ENCODE peak calls at places on chromosomes 7 and 10, in seven cellular contexts. N is GM12891, F is transverse colon, C is Panc1, Z is GM23338, Y is spleen, U is GM12878. B is an unnamed sample.

GRCh38 chr7:44080118-44080517 is 2.2 kb downstream of the POLM start:
- DNase-seq in C (no peak), U (no peak), N (no peak), Z (no peak), F (no peak), Y (peak; percentile 77), B (no peak)

GRCh38 chr10:100148353-100149211 is 37.2 kb downstream of the ERLIN1 start:
- DNase-seq in F (no peak), N (peak; percentile 21), Z (no peak), C (peak; percentile 51), Y (no peak), U (peak; percentile 61), B (peak; percentile 60)

GRCh38 chr7:115618676-115619075 is 411.9 kb downstream of the TFEC start:
- DNase-seq in N (no peak), Z (no peak), U (no peak), Y (no peak), F (no peak), C (no peak), B (no peak)

GRCh38 chr10:50275650-50276235 is 24.4 kb upstream of the ASAH2 start:
- DNase-seq in F (peak; percentile 43), U (peak; percentile 25), N (peak; percentile 11), Z (peak; percentile 51), Y (peak; percentile 74), C (peak; percentile 13), B (no peak)

GRCh38 chr10:11721813-11722212 is 20.4 kb upstream of the ECHDC3 start:
- DNase-seq in N (no peak), Y (no peak), Z (no peak), F (no peak), C (no peak), U (no peak), B (no peak)

GRCh38 chr10:113449151-113449695 is 103.6 kb upstream of the HABP2 start:
- DNase-seq in Y (no peak), U (no peak), Z (no peak), C (no peak), F (no peak), N (no peak), B (no peak)

GRCh38 chr7:44259547-44260457 is 59.0 kb downstream of the YKT6 start:
- DNase-seq in C (no peak), Y (no peak), F (peak; percentile 15), U (no peak), Z (no peak), N (no peak), B (no peak)

GRCh38 chr10:15857001-15857608 is 3.2 kb downstream of the MINDY3 start:
- DNase-seq in U (no peak), Y (no peak), C (no peak), Z (no peak), N (no peak), F (no peak), B (no peak)

GRCh38 chr10:12922117-12922900 is 79.2 kb downstream of the CCDC3 start:
- DNase-seq in U (no peak), C (no peak), Z (no peak), N (no peak), F (no peak), Y (no peak), B (no peak)

GRCh38 chr7:43220250-43220649 is 107.8 kb downstream of the HECW1 start:
- DNase-seq in C (no peak), N (no peak), Z (no peak), U (no peak), Y (no peak), F (no peak), B (no peak)

GRCh38 chr7:113142385-113143119 is 24.2 kb upstream of the SMIM30 start:
- DNase-seq in Z (no peak), U (peak; percentile 20), C (no peak), F (no peak), N (no peak), Y (no peak), B (no peak)

GRCh38 chr10:99920901-99921300 is 88.8 kb downstream of the DNMBP start:
- DNase-seq in Y (no peak), N (no peak), U (no peak), F (no peak), Z (no peak), C (no peak), B (no peak)

GRCh38 chr7:142802301-142802700 is 31.5 kb downstream of the PRSS2 start:
- DNase-seq in Z (no peak), F (no peak), Y (no peak), U (no peak), C (no peak), N (no peak), B (no peak)

GRCh38 chr10:79275431-79275851 is 71.8 kb upstream of the PPIF start:
- DNase-seq in U (no peak), N (no peak), Z (no peak), C (no peak), Y (no peak), F (no peak), B (no peak)

GRCh38 chr10:118332247-118332646 is 9.9 kb downstream of the FAM204A start:
- DNase-seq in N (no peak), F (no peak), Y (no peak), Z (peak; percentile 21), U (no peak), C (no peak), B (no peak)

GRCh38 chr7:6705959-6706665 is 635 bp downstream of the ZNF12 start:
- DNase-seq in N (peak; percentile 26), U (no peak), F (peak; percentile 16), Z (peak; percentile 35), C (no peak), Y (peak; percentile 91), B (no peak)

GRCh38 chr10:78407009-78407711 is 373.5 kb downstream of the RPS24 start:
- DNase-seq in Z (peak; percentile 98), U (peak; percentile 1), C (peak; percentile 75), Y (no peak), F (peak; percentile 85), N (peak; percentile 43), B (peak; percentile 90)

GRCh38 chr10:44460499-44460898 is 75.6 kb upstream of the CXCL12 start:
- DNase-seq in F (no peak), C (no peak), Y (no peak), U (no peak), N (no peak), Z (no peak), B (no peak)

GRCh38 chr10:110357252-110357780 is 52.6 kb upstream of the SMNDC1 start:
- DNase-seq in Y (peak; percentile 80), F (peak; percentile 45), N (no peak), Z (no peak), C (no peak), U (peak; percentile 62), B (peak; percentile 34)

DNA sequence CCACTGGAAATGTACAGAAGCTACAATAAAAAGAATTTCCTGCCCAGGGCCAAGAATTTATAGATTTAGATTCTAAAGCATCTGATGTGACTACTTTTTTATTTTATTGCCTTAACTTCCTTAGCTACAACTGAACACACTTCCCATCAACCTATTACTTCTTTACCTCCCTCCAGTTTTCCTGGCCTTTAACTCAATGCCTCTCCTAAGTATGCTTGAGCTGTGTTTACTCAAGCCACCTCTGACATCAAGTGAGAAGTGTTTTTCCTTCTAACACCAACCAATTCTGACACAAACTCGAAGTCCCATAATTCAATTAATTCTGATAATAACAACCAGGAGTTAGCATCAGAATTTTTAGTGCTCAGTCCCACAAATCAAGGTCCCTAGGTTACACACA is 170.0 kb downstream of the IMMP2L start:
- DNase-seq in Y (no peak), U (no peak), N (no peak), F (no peak), C (no peak), Z (no peak), B (no peak)
- TF ChIP-seq POLR2AphosphoS5 in Y (no peak), U (no peak), N (no peak), F (no peak), C (no peak), Z (no peak), B (no peak)

GRCh38 chr10:94405406-94405805 is 3.1 kb downstream of the TBC1D12 start:
- DNase-seq in F (no peak), N (no peak), U (no peak), Z (no peak), C (no peak), Y (no peak), B (no peak)

GRCh38 chr10:94402204-94403033 is at the start of gene TBC1D12:
- DNase-seq in F (peak; percentile 96), Y (peak; percentile 93), C (peak; percentile 92), Z (peak; percentile 99), U (peak; percentile 79), N (peak; percentile 59), B (peak; percentile 97)

GRCh38 chr10:94407668-94408067 is 5.3 kb downstream of the TBC1D12 start:
- DNase-seq in U (no peak), F (no peak), Y (no peak), Z (no peak), C (no peak), N (no peak), B (no peak)

GRCh38 chr10:94403823-94404228 is 1.5 kb downstream of the TBC1D12 start:
- DNase-seq in N (no peak), Y (no peak), Z (no peak), C (no peak), F (no peak), U (no peak), B (no peak)

DNA sequence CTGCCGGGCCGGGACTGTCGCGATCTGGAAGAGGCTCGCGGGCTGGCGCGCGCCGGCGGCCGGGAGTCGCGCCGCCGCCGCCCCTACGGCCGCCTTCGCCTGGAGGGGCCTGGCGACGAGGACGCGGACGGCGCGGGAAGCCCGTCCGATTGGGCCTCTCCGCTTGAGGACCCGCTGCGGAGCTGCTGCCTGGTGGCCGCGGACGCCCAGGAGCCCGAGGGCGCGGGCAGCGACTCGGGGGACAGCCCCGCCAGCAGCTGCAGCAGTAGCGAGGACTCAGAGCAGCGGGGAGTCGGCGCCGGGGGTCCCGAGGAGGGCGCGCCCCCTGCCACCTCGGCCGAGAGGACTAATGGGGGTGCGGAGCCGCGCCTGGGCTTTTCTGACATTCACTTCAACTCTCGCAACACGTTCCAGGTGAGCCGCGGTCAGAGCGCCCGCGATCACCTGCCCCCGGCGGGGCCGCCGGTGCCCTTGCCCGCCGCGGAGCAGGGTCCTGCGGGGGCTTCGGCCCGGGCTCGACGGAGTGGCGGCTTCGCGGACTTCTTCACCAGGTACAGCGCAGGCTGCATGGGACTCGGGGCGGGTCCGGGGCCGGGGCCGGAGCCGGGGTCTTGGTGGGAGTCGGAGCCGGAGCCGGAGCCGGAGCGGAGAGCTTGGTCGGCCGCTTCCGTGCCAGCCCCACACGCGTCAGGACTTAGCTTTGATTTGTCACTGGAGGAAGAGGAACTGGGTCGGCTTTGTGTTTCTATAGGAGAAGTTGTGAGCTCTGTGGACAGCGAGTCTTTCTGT is 887 bp downstream of the TBC1D12 start:
- DNase-seq in U (peak; percentile 47), C (no peak), F (peak; percentile 79), Y (peak; percentile 90), Z (peak; percentile 62), N (peak; percentile 43), B (peak; percentile 52)
- TF ChIP-seq POLR2AphosphoS5 in U (peak; percentile 88), C (no peak), F (no peak), Y (peak; percentile 85), Z (no peak), N (no peak), B (peak; percentile 28)

DNA sequence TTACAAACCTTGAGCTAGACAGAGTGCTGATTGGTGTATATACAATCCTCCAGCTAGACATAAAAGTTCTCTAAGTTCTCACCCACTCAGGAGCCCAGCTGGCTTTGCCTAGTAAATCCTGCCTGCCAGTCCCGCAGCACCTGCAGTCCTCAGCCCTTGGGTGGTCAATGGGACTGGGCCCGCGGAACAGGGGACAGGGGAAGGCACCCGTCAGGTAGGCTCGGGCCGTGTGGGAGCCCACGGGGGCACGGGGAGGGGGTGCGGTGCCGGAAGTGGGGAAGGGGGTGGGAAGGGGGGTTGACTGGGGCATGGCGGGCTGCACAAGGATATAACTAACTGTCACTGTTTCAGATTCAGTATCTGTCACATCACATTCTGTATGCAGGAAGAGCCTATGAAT is 205.2 kb upstream of the PLPP4 start:
- DNase-seq in Y (no peak), N (no peak), U (no peak), F (no peak), C (no peak), Z (no peak), B (no peak)
- TF ChIP-seq POLR2AphosphoS5 in Y (no peak), N (no peak), U (no peak), F (no peak), C (no peak), Z (no peak), B (no peak)

GRCh38 chr7:107309296-107309695 is 140.5 kb downstream of the HBP1 start:
- DNase-seq in Z (no peak), Y (no peak), U (no peak), C (no peak), F (no peak), N (no peak), B (no peak)
- TF ChIP-seq POLR2AphosphoS5 in Z (no peak), Y (no peak), U (no peak), C (no peak), F (no peak), N (no peak), B (no peak)

B was measured in HCT116.